ENCODE peak calls at places on chromosomes 16 and 17, in eight cellular contexts. Z is NCI-H526; B is CD4-positive, CD25-positive, alpha-beta regulatory T cell; Y is kidney glomerular epithelial cell; I is heart left ventricle; S is stimulated activated CD4-positive, alpha-beta T cell treated with anti-CD3 and anti-CD28 coated beads, Interleukin-15, amount 100 ng/mL, for 1 hour; X is A549; E is CD4-positive, alpha-beta T cell. T is an unnamed sample.

GRCh38 chr17:80346498-80347275 is 68.3 kb upstream of the ENDOV start:
- DNase-seq in Z (no peak), B (no peak), Y (no peak), I (no peak), S (no peak), X (no peak), E (no peak), T (no peak)

GRCh38 chr17:83203073-83203471 is 123.7 kb downstream of the METRNL start:
- DNase-seq in Z (no peak), B (no peak), Y (no peak), I (peak; percentile 79), S (no peak), X (no peak), E (no peak), T (no peak)

GRCh38 chr17:49574283-49574892 is 1.3 kb upstream of the NXPH3 start:
- DNase-seq in Z (no peak), B (no peak), Y (no peak), I (no peak), S (no peak), X (no peak), E (no peak), T (no peak)

GRCh38 chr17:8954339-8954738 is 11.2 kb downstream of the PIK3R5 start:
- DNase-seq in Z (no peak), B (peak; percentile 83), Y (no peak), I (peak; percentile 80), S (peak; percentile 56), X (no peak), E (peak; percentile 74), T (no peak)

GRCh38 chr16:59047114-59047513 is 313.0 kb upstream of the GOT2 start:
- DNase-seq in Z (no peak), B (no peak), Y (no peak), I (no peak), S (no peak), X (no peak), E (no peak), T (no peak)

GRCh38 chr17:17140590-17140980 is 65.5 kb downstream of the PLD6 start:
- DNase-seq in Z (no peak), B (no peak), Y (peak; percentile 48), I (no peak), S (no peak), X (peak; percentile 70), E (no peak), T (no peak)

GRCh38 chr17:36934144-36934758 is 3.0 kb upstream of the LHX1 start:
- DNase-seq in Z (no peak), B (no peak), Y (no peak), I (no peak), S (no peak), X (peak; percentile 55), E (no peak), T (peak; percentile 57)

GRCh38 chr17:50364715-50365114 is 8.3 kb downstream of the MRPL27 start:
- DNase-seq in Z (no peak), B (no peak), Y (no peak), I (no peak), S (no peak), X (no peak), E (no peak), T (no peak)

GRCh38 chr16:15434425-15435215 is at the start of gene BMERB1:
- DNase-seq in Z (peak; percentile 42), B (peak; percentile 15), Y (peak; percentile 44), I (peak; percentile 82), S (peak; percentile 16), X (peak; percentile 77), E (peak; percentile 40), T (peak; percentile 94)

GRCh38 chr17:75155191-75155601 is 884 bp upstream of the JPT1 start:
- DNase-seq in Z (no peak), B (no peak), Y (peak; percentile 67), I (no peak), S (no peak), X (no peak), E (no peak), T (no peak)

GRCh38 chr16:69838417-69838990 is 76.4 kb downstream of the WWP2 start:
- DNase-seq in Z (no peak), B (no peak), Y (no peak), I (peak; percentile 69), S (no peak), X (no peak), E (no peak), T (no peak)

GRCh38 chr16:3937066-3937875 is 56.8 kb upstream of the CREBBP start:
- DNase-seq in Z (no peak), B (no peak), Y (no peak), I (no peak), S (no peak), X (no peak), E (no peak), T (no peak)

GRCh38 chr16:89322381-89323119 is 105.0 kb downstream of the ZNF778 start:
- DNase-seq in Z (peak; percentile 37), B (no peak), Y (no peak), I (no peak), S (no peak), X (peak; percentile 70), E (no peak), T (peak; percentile 52)

GRCh38 chr17:41413353-41413752 is 11.0 kb downstream of the KRT37 start:
- DNase-seq in Z (no peak), B (no peak), Y (no peak), I (no peak), S (no peak), X (no peak), E (no peak), T (no peak)

GRCh38 chr16:27598921-27599565 is 49.1 kb downstream of the KATNIP start:
- DNase-seq in Z (no peak), B (no peak), Y (no peak), I (no peak), S (no peak), X (no peak), E (no peak), T (no peak)

GRCh38 chr17:50047488-50048126 is 8.3 kb upstream of the ITGA3 start:
- DNase-seq in Z (no peak), B (no peak), Y (peak; percentile 96), I (no peak), S (no peak), X (no peak), E (no peak), T (no peak)

GRCh38 chr17:82030470-82031302 is 792 bp upstream of the RAC3 start:
- DNase-seq in Z (peak; percentile 69), B (peak; percentile 84), Y (peak; percentile 17), I (peak; percentile 94), S (peak; percentile 69), X (peak; percentile 92), E (peak; percentile 81), T (peak; percentile 94)

T was measured in glutamatergic neuron.